ENCODE peak calls at places on chromosomes 6 and 20, in seven cellular contexts. R is heart right ventricle; I is CD8-positive, alpha-beta T cell; S is breast epithelium; E is right atrium auricular region; C is colonic mucosa; N is fibroblast of lung. H is an unnamed sample.

GRCh38 chr6:101630956-101631355 is 237.4 kb downstream of the GRIK2 start:
- DNase-seq in R (no peak), I (no peak), S (no peak), E (no peak), C (no peak), N (no peak), H (no peak)

GRCh38 chr20:8386991-8387390 is 254.9 kb downstream of the PLCB1 start:
- DNase-seq in R (no peak), I (no peak), S (no peak), E (no peak), C (no peak), N (no peak), H (no peak)

GRCh38 chr6:32082951-32083350 is 26.2 kb downstream of the TNXB start:
- DNase-seq in R (no peak), I (no peak), S (no peak), E (peak; percentile 93), C (no peak), N (peak; percentile 84), H (no peak)

GRCh38 chr6:70763754-70764153 is 96.1 kb downstream of the SMAP1 start:
- DNase-seq in R (no peak), I (no peak), S (no peak), E (no peak), C (no peak), N (peak; percentile 6), H (no peak)

GRCh38 chr6:157755752-157756411 is 67.2 kb upstream of the SNX9 start:
- DNase-seq in R (no peak), I (peak; percentile 53), S (no peak), E (peak; percentile 30), C (no peak), N (no peak), H (no peak)

GRCh38 chr20:63966944-63967322 is 2.8 kb downstream of the ZNF512B start:
- DNase-seq in R (peak; percentile 4), I (peak; percentile 4), S (no peak), E (no peak), C (no peak), N (no peak), H (no peak)

GRCh38 chr20:20215976-20216727 is 151.8 kb upstream of the INSM1 start:
- DNase-seq in R (peak; percentile 66), I (no peak), S (no peak), E (no peak), C (no peak), N (no peak), H (no peak)

GRCh38 chr6:83917001-83917400 is 57.5 kb downstream of the CYB5R4 start:
- DNase-seq in R (no peak), I (no peak), S (no peak), E (no peak), C (no peak), N (peak; percentile 48), H (no peak)

GRCh38 chr20:23823621-23824324 is 2.8 kb downstream of the CST2 start:
- DNase-seq in R (no peak), I (no peak), S (no peak), E (no peak), C (no peak), N (no peak), H (no peak)

GRCh38 chr20:14801591-14802325 is 464.3 kb upstream of the FLRT3 start:
- DNase-seq in R (no peak), I (no peak), S (no peak), E (no peak), C (no peak), N (no peak), H (no peak)

GRCh38 chr6:151098166-151098565 is 141.6 kb upstream of the AKAP12 start:
- DNase-seq in R (no peak), I (no peak), S (no peak), E (no peak), C (no peak), N (peak; percentile 47), H (no peak)

GRCh38 chr20:3734111-3734843 is 1.8 kb downstream of the HSPA12B start:
- DNase-seq in R (no peak), I (no peak), S (no peak), E (no peak), C (peak; percentile 73), N (no peak), H (no peak)

GRCh38 chr6:158764941-158765340 is 54.2 kb downstream of the EZR start:
- DNase-seq in R (no peak), I (peak; percentile 23), S (no peak), E (no peak), C (no peak), N (no peak), H (no peak)

GRCh38 chr6:113796040-113796439 is 61.1 kb upstream of the MARCKS start:
- DNase-seq in R (no peak), I (no peak), S (no peak), E (no peak), C (peak; percentile 48), N (no peak), H (no peak)

GRCh38 chr6:44043479-44044153 is 83.6 kb downstream of the MRPL14 start:
- DNase-seq in R (no peak), I (no peak), S (no peak), E (no peak), C (no peak), N (no peak), H (no peak)

GRCh38 chr20:50574108-50574507 is 63.9 kb downstream of the PTPN1 start:
- DNase-seq in R (no peak), I (no peak), S (no peak), E (no peak), C (no peak), N (no peak), H (no peak)

GRCh38 chr20:18087054-18087453 is 29.3 kb upstream of the OVOL2 start:
- DNase-seq in R (no peak), I (no peak), S (no peak), E (no peak), C (no peak), N (no peak), H (no peak)

GRCh38 chr6:130183271-130184222 is 39.2 kb downstream of the SAMD3 start:
- DNase-seq in R (no peak), I (peak; percentile 27), S (no peak), E (no peak), C (no peak), N (no peak), H (peak; percentile 66)

GRCh38 chr20:1933465-1933870 is 38.3 kb downstream of the SIRPA start:
- DNase-seq in R (peak; percentile 70), I (no peak), S (no peak), E (peak; percentile 87), C (peak; percentile 25), N (peak; percentile 61), H (no peak)

GRCh38 chr20:63957690-63958441 is 1.6 kb upstream of the UCKL1 start:
- DNase-seq in R (no peak), I (no peak), S (no peak), E (no peak), C (peak; percentile 92), N (peak; percentile 25), H (no peak)

GRCh38 chr20:45826381-45827019 is 612 bp downstream of the TNNC2 start:
- DNase-seq in R (no peak), I (no peak), S (no peak), E (no peak), C (no peak), N (no peak), H (no peak)

GRCh38 chr6:111548368-111548767 is 57.3 kb downstream of the TRAF3IP2 start:
- DNase-seq in R (no peak), I (no peak), S (no peak), E (no peak), C (no peak), N (peak; percentile 34), H (no peak)

GRCh38 chr20:63624486-63624885 is 2.4 kb downstream of the GMEB2 start:
- DNase-seq in R (no peak), I (no peak), S (no peak), E (no peak), C (no peak), N (no peak), H (no peak)

GRCh38 chr20:21109144-21109543 is 3.0 kb upstream of the LINC00237 start:
- DNase-seq in R (no peak), I (no peak), S (no peak), E (no peak), C (no peak), N (no peak), H (no peak)

GRCh38 chr6:25175216-25175615 is 104.0 kb upstream of the CARMIL1 start:
- DNase-seq in R (no peak), I (no peak), S (no peak), E (no peak), C (no peak), N (peak; percentile 82), H (no peak)
- H3K4me1 ChIP-seq in R (peaks cover 11% of the 10 kb centered on the region), I (no peaks in the 10 kb centered on the region), S (no peaks in the 10 kb centered on the region), E (no peaks in the 10 kb centered on the region), C (peaks cover 11% of the 10 kb centered on the region), N (peaks cover 16% of the 10 kb centered on the region), H (no peaks in the 10 kb centered on the region)

GRCh38 chr6:97203343-97203742 is 79.7 kb downstream of the MMS22L start:
- DNase-seq in R (no peak), I (no peak), S (no peak), E (no peak), C (no peak), N (peak; percentile 13), H (no peak)
- H3K4me3 ChIP-seq in R (no peak overlapping the region), I (no peak overlapping the region), S (no peak overlapping the region), E (no peak overlapping the region), C (no peak overlapping the region), N (no peak overlapping the region), H (no peak overlapping the region)

GRCh38 chr6:72944660-72945059 is 280.6 kb downstream of the KHDC1L start:
- DNase-seq in R (no peak), I (no peak), S (no peak), E (no peak), C (no peak), N (peak; percentile 27), H (no peak)
- H3K27me3 ChIP-seq in R (no peaks in the 10 kb centered on the region), I (no peaks in the 10 kb centered on the region), S (no peaks in the 10 kb centered on the region), E (no peaks in the 10 kb centered on the region), C (no peaks in the 10 kb centered on the region), N (no peaks in the 10 kb centered on the region), H (no peaks in the 10 kb centered on the region)

DNA sequence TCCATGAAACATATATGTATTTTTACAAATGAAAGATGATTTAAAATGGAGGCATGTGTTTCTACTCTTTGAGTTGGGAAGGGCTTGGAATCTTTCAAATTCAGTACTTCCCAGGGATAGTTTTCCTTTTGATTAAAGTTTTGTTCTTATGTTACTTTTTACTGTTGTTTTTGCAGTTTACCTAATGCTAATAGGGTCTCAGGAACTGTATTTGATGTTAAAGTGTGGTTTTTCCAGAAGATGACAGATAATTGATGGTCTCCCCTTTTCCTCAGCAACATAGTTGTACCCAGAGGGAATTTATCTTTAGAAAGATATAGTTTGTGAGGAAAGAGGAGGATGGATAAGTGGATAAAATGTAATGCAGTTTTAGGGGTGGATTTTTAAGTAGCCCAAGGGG is 42.1 kb downstream of the GNAS start:
- DNase-seq in R (no peak), I (no peak), S (no peak), E (no peak), C (no peak), N (no peak), H (no peak)
- H3K4me1 ChIP-seq in R (peaks cover 65% of the 10 kb centered on the region), I (peaks cover 48% of the 10 kb centered on the region), S (peaks cover 31% of the 10 kb centered on the region), E (no peaks in the 10 kb centered on the region), C (peaks cover 14% of the 10 kb centered on the region), N (peaks cover 20% of the 10 kb centered on the region), H (peaks cover 30% of the 10 kb centered on the region)

DNA sequence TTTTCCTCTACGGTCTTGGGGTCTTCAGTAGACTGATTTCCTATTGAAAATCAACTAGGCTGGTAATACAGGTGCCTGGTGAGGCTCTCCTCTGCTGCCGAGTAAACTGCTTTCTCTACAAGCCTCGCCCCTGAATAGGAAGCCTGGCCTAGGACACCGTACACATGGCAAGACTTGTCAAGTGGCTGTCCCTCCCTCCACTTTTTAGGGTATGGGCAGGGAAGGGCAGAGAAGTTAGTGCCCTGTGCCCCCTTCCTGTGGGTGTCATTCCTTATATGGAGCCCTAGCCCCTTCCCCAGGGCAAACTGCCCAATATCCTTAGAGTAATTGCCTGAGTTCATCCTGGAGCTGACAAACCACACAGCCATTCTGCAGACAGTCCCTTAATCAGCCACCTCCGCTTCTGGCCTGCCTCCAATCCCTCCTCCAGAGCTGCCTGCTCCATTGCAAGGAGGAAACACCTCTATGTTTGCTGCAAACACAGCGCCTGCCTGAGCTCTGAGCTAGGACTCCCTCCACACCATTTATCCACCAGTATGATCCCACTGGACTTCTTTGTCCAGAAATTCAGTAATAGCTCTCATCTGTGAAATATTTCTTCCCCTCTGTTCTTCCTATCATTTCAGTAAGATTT is 93.1 kb downstream of the CHD6 start:
- DNase-seq in R (peak; percentile 86), I (no peak), S (peak; percentile 80), E (peak; percentile 76), C (peak; percentile 82), N (peak; percentile 82), H (no peak)
- H3K4me3 ChIP-seq in R (peak overlapping the region; percentile 28), I (no peak overlapping the region), S (no peak overlapping the region), E (no peak overlapping the region), C (no peak overlapping the region), N (no peak overlapping the region), H (no peak overlapping the region)

H was measured in CD8-positive, alpha-beta memory T cell.